ENCODE peak calls at places on chromosomes 6 and 20, in six cellular contexts. T is IMR-90, N is HCT116, P is A549, U is H1, S is K562. D is an unnamed sample.

GRCh38 chr6:52162940-52163908 is 23.0 kb upstream of the IL17A start:
- DNase-seq in T (peak; percentile 30), N (peak; percentile 54), P (peak; percentile 38), U (no peak), S (no peak), D (no peak)

GRCh38 chr6:146357578-146358340 is 185.9 kb upstream of the RAB32 start:
- DNase-seq in T (peak; percentile 27), N (no peak), P (peak; percentile 60), U (no peak), S (no peak), D (peak; percentile 13)

GRCh38 chr6:157099912-157100593 is 223.3 kb downstream of the TMEM242 start:
- DNase-seq in T (no peak), N (no peak), P (no peak), U (no peak), S (peak; percentile 56), D (peak; percentile 71)

GRCh38 chr20:56440346-56441007 is 27.9 kb upstream of the RTF2 start:
- DNase-seq in T (no peak), N (no peak), P (no peak), U (no peak), S (no peak), D (peak; percentile 58)

GRCh38 chr6:104580452-104580851 is 279.3 kb downstream of the HACE1 start:
- DNase-seq in T (no peak), N (no peak), P (no peak), U (no peak), S (no peak), D (no peak)

GRCh38 chr6:104597541-104598050 is 262.1 kb downstream of the HACE1 start:
- DNase-seq in T (no peak), N (no peak), P (no peak), U (no peak), S (no peak), D (no peak)

GRCh38 chr6:116508527-116508926 is 2.9 kb upstream of the CALHM5 start:
- DNase-seq in T (no peak), N (no peak), P (no peak), U (no peak), S (no peak), D (no peak)

GRCh38 chr6:44253307-44254101 is 3.8 kb downstream of the SLC35B2 start:
- DNase-seq in T (no peak), N (no peak), P (peak; percentile 53), U (no peak), S (no peak), D (no peak)

GRCh38 chr20:3932277-3933073 is 43.3 kb downstream of the PANK2 start:
- DNase-seq in T (peak; percentile 29), N (no peak), P (no peak), U (no peak), S (no peak), D (no peak)

GRCh38 chr6:12811519-12811918 is 95.0 kb downstream of the PHACTR1 start:
- DNase-seq in T (no peak), N (no peak), P (no peak), U (no peak), S (no peak), D (no peak)

GRCh38 chr6:158854214-158855101 is 35.3 kb upstream of the EZR start:
- DNase-seq in T (peak; percentile 83), N (no peak), P (no peak), U (no peak), S (peak; percentile 71), D (no peak)

GRCh38 chr20:37566590-37567330 is 39.1 kb upstream of the BLCAP start:
- DNase-seq in T (no peak), N (no peak), P (no peak), U (no peak), S (no peak), D (no peak)

GRCh38 chr20:58891076-58891685 is 38.7 kb downstream of the GNAS start:
- DNase-seq in T (peak; percentile 52), N (no peak), P (peak; percentile 57), U (no peak), S (peak; percentile 80), D (no peak)

GRCh38 chr6:24775520-24776058 is 852 bp downstream of the GMNN start:
- DNase-seq in T (peak; percentile 70), N (no peak), P (no peak), U (no peak), S (no peak), D (no peak)

GRCh38 chr20:48236001-48236400 is 450.7 kb upstream of the SULF2 start:
- DNase-seq in T (no peak), N (no peak), P (no peak), U (no peak), S (no peak), D (no peak)

GRCh38 chr20:48230251-48230650 is 445.0 kb upstream of the SULF2 start:
- DNase-seq in T (no peak), N (no peak), P (no peak), U (no peak), S (no peak), D (no peak)

GRCh38 chr20:48227381-48227780 is 442.1 kb upstream of the SULF2 start:
- DNase-seq in T (no peak), N (no peak), P (no peak), U (no peak), S (no peak), D (no peak)

GRCh38 chr20:48234951-48235350 is 449.7 kb upstream of the SULF2 start:
- DNase-seq in T (no peak), N (no peak), P (no peak), U (no peak), S (no peak), D (no peak)

GRCh38 chr20:48231253-48231652 is 446.0 kb upstream of the SULF2 start:
- DNase-seq in T (no peak), N (no peak), P (no peak), U (no peak), S (no peak), D (no peak)
- H3K9me3 ChIP-seq in T (peaks cover 15% of the 10 kb centered on the region), N (no peaks in the 10 kb centered on the region), P (peaks cover 31% of the 10 kb centered on the region), U (peaks cover 9% of the 10 kb centered on the region), S (no peaks in the 10 kb centered on the region), D (peaks cover 3% of the 10 kb centered on the region)

GRCh38 chr20:36542516-36543186 is 1.3 kb downstream of the MYL9 start:
- DNase-seq in T (no peak), N (no peak), P (no peak), U (no peak), S (no peak), D (no peak)

GRCh38 chr20:36542019-36542488 is 735 bp downstream of the MYL9 start:
- DNase-seq in T (peak; percentile 70), N (peak; percentile 33), P (peak; percentile 39), U (no peak), S (peak; percentile 66), D (no peak)

GRCh38 chr20:36546111-36546736 is 4.9 kb downstream of the MYL9 start:
- DNase-seq in T (no peak), N (no peak), P (no peak), U (no peak), S (no peak), D (no peak)

GRCh38 chr20:36543187-36544133 is 2.1 kb downstream of the MYL9 start:
- DNase-seq in T (peak; percentile 83), N (no peak), P (no peak), U (no peak), S (no peak), D (no peak)

DNA sequence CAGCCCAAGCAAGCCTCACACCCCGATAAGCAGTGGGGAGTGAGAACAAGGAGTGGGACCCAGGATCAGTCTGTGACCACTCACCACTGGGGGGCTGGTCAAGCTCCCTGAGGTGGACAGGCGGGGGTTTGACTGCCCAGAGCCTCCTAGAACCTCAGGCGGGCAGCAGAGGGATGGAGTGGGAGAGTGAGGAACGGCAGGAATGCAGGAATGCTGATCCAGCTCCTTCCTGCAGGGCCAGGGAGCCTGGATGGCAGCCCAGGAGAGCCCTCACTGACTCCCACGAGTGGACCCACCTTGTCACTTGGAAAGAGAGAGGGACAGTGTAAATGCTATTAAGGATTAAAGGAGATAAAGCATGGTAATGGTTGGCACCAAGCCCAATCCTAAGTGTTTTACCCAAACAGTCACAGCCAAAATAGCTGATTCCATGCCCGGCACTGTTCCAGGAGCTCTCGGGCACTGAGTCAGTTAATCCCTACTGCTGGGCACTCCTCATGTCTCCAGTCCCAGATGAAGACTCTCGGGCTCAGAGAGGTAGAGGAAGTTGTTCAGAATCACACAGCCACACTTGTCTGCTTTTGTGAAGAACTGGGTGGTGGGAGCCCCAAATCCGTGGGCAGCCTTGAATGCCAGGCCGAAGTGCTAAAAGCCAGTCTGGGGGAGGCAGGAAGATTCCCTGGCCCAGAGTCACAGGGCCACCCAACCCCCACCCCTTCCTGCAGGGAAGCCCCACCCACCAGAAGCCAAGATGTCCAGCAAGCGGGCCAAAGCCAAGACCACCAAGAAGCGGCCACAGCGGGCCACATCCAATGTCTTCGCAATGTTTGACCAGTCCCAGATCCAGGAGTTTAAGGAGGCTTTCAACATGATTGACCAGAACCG is 3.1 kb downstream of the MYL9 start:
- DNase-seq in T (peak; percentile 68), N (no peak), P (no peak), U (no peak), S (no peak), D (no peak)
- TF ChIP-seq CEBPB in T (no peak), N (no peak), P (no peak), U (no peak), S (no peak), D (no peak)

GRCh38 chr6:30854641-30855040 is 29.7 kb upstream of the DDR1 start:
- DNase-seq in T (no peak), N (no peak), P (no peak), U (no peak), S (no peak), D (no peak)

GRCh38 chr6:30861257-30862048 is 22.9 kb upstream of the DDR1 start:
- DNase-seq in T (no peak), N (no peak), P (no peak), U (no peak), S (no peak), D (no peak)

GRCh38 chr6:30862156-30862875 is 22.0 kb upstream of the DDR1 start:
- DNase-seq in T (no peak), N (no peak), P (no peak), U (no peak), S (peak; percentile 8), D (no peak)

GRCh38 chr6:30855429-30856069 is 28.8 kb upstream of the DDR1 start:
- DNase-seq in T (no peak), N (no peak), P (no peak), U (no peak), S (no peak), D (no peak)

DNA sequence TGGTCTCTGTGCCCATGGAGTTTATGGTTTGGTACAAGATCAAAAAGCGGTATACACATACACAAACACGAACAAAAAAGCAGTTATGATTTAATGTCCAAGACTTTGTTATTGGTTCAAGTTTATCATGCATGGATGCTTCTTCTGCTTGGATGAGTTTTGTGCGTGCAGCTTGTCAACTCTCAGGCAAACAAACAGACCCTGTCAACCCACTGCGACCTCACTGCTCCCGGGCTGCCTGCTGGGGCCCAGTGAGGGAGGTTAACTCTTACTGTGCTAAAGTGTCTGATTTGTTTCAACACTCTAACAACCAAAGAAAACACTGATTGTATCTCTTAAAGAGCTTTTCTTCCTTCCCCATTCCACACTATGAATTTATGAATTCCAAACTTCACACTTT is 26.8 kb upstream of the DDR1 start:
- DNase-seq in T (no peak), N (no peak), P (no peak), U (no peak), S (peak; percentile 4), D (peak; percentile 51)
- H3K9me3 ChIP-seq in T (peaks cover 2% of the 10 kb centered on the region), N (no peaks in the 10 kb centered on the region), P (no peaks in the 10 kb centered on the region), U (peaks cover 20% of the 10 kb centered on the region), S (peaks cover 8% of the 10 kb centered on the region), D (peaks cover 6% of the 10 kb centered on the region)

DNA sequence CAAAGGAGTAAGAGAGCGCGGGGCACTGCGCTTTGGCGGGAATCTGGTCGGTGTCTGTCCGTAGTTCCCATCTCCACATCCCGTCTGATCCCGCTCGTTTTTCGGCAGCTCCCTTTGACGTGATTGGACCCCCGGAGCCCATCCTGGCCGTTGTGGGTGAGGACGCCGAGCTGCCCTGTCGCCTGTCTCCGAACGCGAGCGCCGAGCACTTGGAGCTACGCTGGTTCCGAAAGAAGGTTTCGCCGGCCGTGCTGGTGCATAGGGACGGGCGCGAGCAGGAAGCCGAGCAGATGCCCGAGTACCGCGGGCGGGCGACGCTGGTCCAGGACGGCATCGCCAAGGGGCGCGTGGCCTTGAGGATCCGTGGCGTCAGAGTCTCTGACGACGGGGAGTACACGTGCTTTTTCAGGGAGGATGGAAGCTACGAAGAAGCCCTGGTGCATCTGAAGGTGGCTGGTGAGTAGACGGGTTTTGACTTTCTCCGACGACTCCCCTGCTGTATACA is 1.4 kb downstream of the BTN1A1 start:
- DNase-seq in T (peak; percentile 25), N (no peak), P (no peak), U (peak; percentile 7), S (no peak), D (no peak)
- TF ChIP-seq CEBPB in T (no peak), N (no peak), P (no peak), U (no peak), S (no peak), D (no peak)

D was measured in GM12878.